ENCODE peak calls at places on chromosome 15, in five cellular contexts. F is GM23248, W is stomach, B is heart left ventricle, T is lung. I is an unnamed sample. For H3K4me1, the result is how much of the 10 kb centered on the place peaks cover.

GRCh38 chr15:63514533-63514943 is 10.1 kb downstream of the USP3 start:
- DNase-seq in F (peak), W (no peak), T (no peak), B (no peak), I (peak)

GRCh38 chr15:26179906-26180305 is 316.8 kb upstream of the ATP10A start:
- DNase-seq in B (no peak), F (peak), W (no peak), T (no peak), I (no peak)

GRCh38 chr15:44101944-44102343 is 93.1 kb downstream of the FRMD5 start:
- DNase-seq in F (peak), W (no peak), T (no peak), B (no peak), I (peak)

GRCh38 chr15:78695046-78695671 is 54.1 kb upstream of the CHRNB4 start:
- DNase-seq in W (no peak), F (no peak), B (no peak), T (peak), I (no peak)

GRCh38 chr15:59346951-59347350 is 25.7 kb downstream of the MYO1E start:
- DNase-seq in F (no peak), W (no peak), B (no peak), T (no peak), I (no peak)

GRCh38 chr15:33152502-33153109 is 41.9 kb downstream of the FMN1 start:
- DNase-seq in T (peak), F (peak), W (no peak), B (no peak), I (peak)

GRCh38 chr15:27418729-27419128 is 447.7 kb downstream of the GABRG3 start:
- DNase-seq in F (peak), W (no peak), B (no peak), T (no peak), I (no peak)

GRCh38 chr15:80920271-80920699 is 69.3 kb downstream of the MESD start:
- DNase-seq in T (no peak), F (no peak), B (no peak), W (no peak), I (no peak)

GRCh38 chr15:75702431-75702830 is 10.2 kb downstream of the CSPG4 start:
- DNase-seq in W (no peak), B (no peak), T (no peak), F (no peak), I (no peak)
- H3K4me1 ChIP-seq in W (half or more), B (half or more), T (under half), F (under half), I (under half)

GRCh38 chr15:93028111-93028631 is 60.8 kb downstream of the RGMA start:
- DNase-seq in W (no peak), T (no peak), B (no peak), F (peak), I (no peak)
- H3K4me3 ChIP-seq in W (no peak), T (no peak), B (no peak), F (peak), I (peak)

GRCh38 chr15:87777054-87777498 is 479.5 kb downstream of the NTRK3 start:
- DNase-seq in B (no peak), F (peak), W (no peak), T (no peak), I (peak)
- H3K4me1 ChIP-seq in B (under half), F (under half), W (under half), T (under half), I (under half)

GRCh38 chr15:46646476-46646875 is 1011.6 kb downstream of the SQOR start:
- DNase-seq in B (no peak), W (no peak), F (no peak), T (no peak), I (no peak)
- H3K4me3 ChIP-seq in B (no peak), W (no peak), F (no peak), T (no peak), I (no peak)

DNA sequence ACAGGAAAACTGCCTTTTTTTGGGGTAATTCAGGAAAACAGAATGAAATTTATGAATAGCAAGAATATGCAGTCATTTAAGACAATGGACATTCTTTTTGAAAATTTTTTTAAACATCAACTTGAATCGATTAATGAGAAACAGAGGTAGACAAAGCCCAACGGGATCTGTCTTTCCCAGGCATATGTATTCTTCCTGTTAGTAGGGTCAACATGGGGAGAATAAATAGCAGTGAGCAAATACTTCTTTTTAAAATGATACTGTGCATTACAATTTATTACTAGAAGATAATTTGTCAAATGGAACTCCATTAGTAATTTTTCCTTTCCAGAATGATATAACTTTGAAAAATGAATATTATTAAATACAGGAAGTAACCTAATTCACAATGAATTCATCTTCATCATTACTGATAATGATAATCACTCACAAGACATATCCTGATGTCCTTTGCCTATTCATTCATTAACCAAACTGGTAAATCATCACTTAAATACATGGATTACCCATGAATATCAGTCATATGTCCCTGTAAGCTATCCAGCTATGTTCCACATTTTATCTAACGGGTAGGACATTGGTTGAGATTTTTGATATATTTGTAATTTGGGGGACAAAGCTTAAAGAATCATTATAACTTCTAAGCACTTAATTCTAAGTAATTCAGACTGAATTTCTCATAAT is 209.2 kb upstream of the CDIN1 start:
- DNase-seq in B (no peak), W (no peak), F (no peak), T (no peak), I (no peak)
- H3K4me1 ChIP-seq in B (under half), W (under half), F (under half), T (under half), I (under half)

GRCh38 chr15:70093481-70094309 is 4.0 kb downstream of the TLE3 start:
- DNase-seq in T (no peak), F (peak), B (no peak), W (peak), I (no peak)
- H3K4me3 ChIP-seq in T (no peak), F (peak), B (no peak), W (peak), I (peak)

GRCh38 chr15:96350321-96350720 is 19.8 kb downstream of the NR2F2 start:
- DNase-seq in F (no peak), B (no peak), T (no peak), W (no peak), I (no peak)
- H3K4me1 ChIP-seq in F (under half), B (under half), T (under half), W (half or more), I (under half)

DNA sequence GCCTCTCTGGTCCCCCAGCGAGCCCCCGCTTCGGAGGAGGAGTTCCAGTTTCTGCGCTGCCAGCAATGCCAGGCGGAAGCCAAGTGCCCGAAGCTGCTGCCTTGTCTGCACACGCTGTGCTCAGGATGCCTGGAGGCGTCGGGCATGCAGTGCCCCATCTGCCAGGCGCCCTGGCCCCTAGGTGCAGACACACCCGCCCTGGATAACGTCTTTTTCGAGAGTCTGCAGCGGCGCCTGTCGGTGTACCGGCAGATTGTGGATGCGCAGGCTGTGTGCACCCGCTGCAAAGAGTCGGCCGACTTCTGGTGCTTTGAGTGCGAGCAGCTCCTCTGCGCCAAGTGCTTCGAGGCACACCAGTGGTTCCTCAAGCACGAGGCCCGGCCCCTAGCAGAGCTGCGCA is 3.5 kb downstream of the PML start:
- DNase-seq in B (no peak), T (no peak), F (no peak), W (no peak), I (no peak)
- H3K4me3 ChIP-seq in B (no peak), T (no peak), F (peak), W (peak), I (peak)

DNA sequence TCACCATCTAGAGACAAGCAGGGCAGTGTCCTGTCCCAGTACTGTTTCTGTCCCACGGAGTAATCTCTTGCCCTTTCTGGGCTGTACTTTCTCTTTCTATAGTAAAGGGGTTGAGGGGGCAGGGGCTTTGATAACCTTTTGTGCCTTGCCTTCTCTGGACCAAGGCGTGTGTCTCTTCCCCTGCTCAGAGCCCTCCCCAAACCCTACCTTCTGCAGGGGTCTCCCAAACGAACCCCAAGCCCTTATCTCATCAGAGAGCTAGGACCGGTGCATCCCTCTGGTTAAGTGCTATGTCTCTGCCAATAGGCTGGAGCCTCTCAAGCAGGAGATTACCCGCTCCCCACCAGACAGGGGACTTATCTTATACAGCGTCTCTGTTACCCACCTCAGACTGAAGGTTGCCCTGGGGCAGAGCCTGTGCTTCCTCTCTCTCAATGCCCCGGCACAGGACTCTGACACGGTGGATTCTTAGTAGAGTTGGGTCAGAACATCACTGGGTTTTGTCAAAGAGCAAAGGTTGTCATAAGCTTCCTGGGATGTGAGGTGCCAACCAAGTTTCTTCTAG is 2.9 kb downstream of the PLEKHO2 start:
- DNase-seq in T (no peak), B (no peak), W (no peak), F (peak), I (no peak)
- H3K4me1 ChIP-seq in T (under half), B (half or more), W (half or more), F (under half), I (half or more)

I was measured in adipocyte.